ENCODE peak calls at places on chromosomes 11 and 22, in seven cellular contexts. One of them, this sample, is unnamed.

GRCh38 chr22:42294034-42294985 is 23.9 kb upstream of the TCF20 start:
- DNase-seq in CD8-positive, alpha-beta T cell: peak; percentile 66
- DNase-seq in stomach: peak; percentile 38
- DNase-seq in tibial artery: peak; percentile 32
- DNase-seq in pancreas: peak; percentile 60
- DNase-seq in lung microvascular endothelial cell: peak; percentile 69
- DNase-seq in neural progenitor cell: peak; percentile 93
- DNase-seq in this sample: peak; percentile 35

GRCh38 chr11:125375146-125375545 is 120.9 kb downstream of the FEZ1 start:
- DNase-seq in tibial artery: no peak
- DNase-seq in neural progenitor cell: no peak
- DNase-seq in lung microvascular endothelial cell: no peak
- DNase-seq in CD8-positive, alpha-beta T cell: no peak
- DNase-seq in stomach: no peak
- DNase-seq in pancreas: no peak
- DNase-seq in this sample: no peak

GRCh38 chr11:61361237-61361636 is 445 bp downstream of the CYB561A3 start:
- DNase-seq in pancreas: no peak
- DNase-seq in lung microvascular endothelial cell: no peak
- DNase-seq in tibial artery: no peak
- DNase-seq in stomach: no peak
- DNase-seq in neural progenitor cell: no peak
- DNase-seq in CD8-positive, alpha-beta T cell: no peak
- DNase-seq in this sample: no peak

GRCh38 chr22:19686946-19687345 is 27.4 kb upstream of the SEPTIN5 start:
- DNase-seq in stomach: no peak
- DNase-seq in neural progenitor cell: no peak
- DNase-seq in tibial artery: no peak
- DNase-seq in pancreas: no peak
- DNase-seq in CD8-positive, alpha-beta T cell: no peak
- DNase-seq in lung microvascular endothelial cell: no peak
- DNase-seq in this sample: no peak

GRCh38 chr11:114077482-114078305 is 18.2 kb downstream of the ZBTB16 start:
- DNase-seq in CD8-positive, alpha-beta T cell: no peak
- DNase-seq in tibial artery: no peak
- DNase-seq in neural progenitor cell: no peak
- DNase-seq in pancreas: no peak
- DNase-seq in stomach: no peak
- DNase-seq in lung microvascular endothelial cell: no peak
- DNase-seq in this sample: peak; percentile 29

GRCh38 chr22:44645531-44645930 is 56.5 kb upstream of the PRR5 start:
- DNase-seq in neural progenitor cell: no peak
- DNase-seq in lung microvascular endothelial cell: no peak
- DNase-seq in tibial artery: no peak
- DNase-seq in CD8-positive, alpha-beta T cell: no peak
- DNase-seq in pancreas: no peak
- DNase-seq in stomach: no peak
- DNase-seq in this sample: no peak

GRCh38 chr11:74543991-74544390 is 48.4 kb upstream of the POLD3 start:
- DNase-seq in neural progenitor cell: no peak
- DNase-seq in CD8-positive, alpha-beta T cell: no peak
- DNase-seq in pancreas: peak; percentile 84
- DNase-seq in lung microvascular endothelial cell: no peak
- DNase-seq in stomach: peak; percentile 69
- DNase-seq in tibial artery: no peak
- DNase-seq in this sample: no peak

GRCh38 chr11:11020747-11021149 is 162.9 kb upstream of the ZBED5 start:
- DNase-seq in lung microvascular endothelial cell: no peak
- DNase-seq in CD8-positive, alpha-beta T cell: no peak
- DNase-seq in pancreas: no peak
- DNase-seq in stomach: no peak
- DNase-seq in neural progenitor cell: no peak
- DNase-seq in tibial artery: no peak
- DNase-seq in this sample: no peak

GRCh38 chr22:32717337-32718240 is 83.9 kb upstream of the TIMP3 start:
- DNase-seq in neural progenitor cell: no peak
- DNase-seq in lung microvascular endothelial cell: no peak
- DNase-seq in tibial artery: no peak
- DNase-seq in CD8-positive, alpha-beta T cell: no peak
- DNase-seq in pancreas: no peak
- DNase-seq in stomach: no peak
- DNase-seq in this sample: no peak

GRCh38 chr11:65861165-65861505 is 902 bp downstream of the MUS81 start:
- DNase-seq in pancreas: no peak
- DNase-seq in CD8-positive, alpha-beta T cell: no peak
- DNase-seq in lung microvascular endothelial cell: no peak
- DNase-seq in stomach: no peak
- DNase-seq in neural progenitor cell: peak; percentile 43
- DNase-seq in tibial artery: peak; percentile 20
- DNase-seq in this sample: no peak

GRCh38 chr11:16793511-16793910 is 55.1 kb downstream of the C11orf58 start:
- DNase-seq in stomach: no peak
- DNase-seq in tibial artery: no peak
- DNase-seq in lung microvascular endothelial cell: no peak
- DNase-seq in CD8-positive, alpha-beta T cell: no peak
- DNase-seq in neural progenitor cell: no peak
- DNase-seq in pancreas: no peak
- DNase-seq in this sample: no peak

GRCh38 chr11:21385669-21386068 is 716.3 kb downstream of the NELL1 start:
- DNase-seq in tibial artery: no peak
- DNase-seq in stomach: no peak
- DNase-seq in pancreas: no peak
- DNase-seq in neural progenitor cell: no peak
- DNase-seq in lung microvascular endothelial cell: no peak
- DNase-seq in CD8-positive, alpha-beta T cell: no peak
- DNase-seq in this sample: no peak

GRCh38 chr11:128890543-128891409 is at the start of gene KCNJ5:
- DNase-seq in stomach: peak; percentile 56
- DNase-seq in tibial artery: no peak
- DNase-seq in CD8-positive, alpha-beta T cell: no peak
- DNase-seq in pancreas: peak; percentile 69
- DNase-seq in lung microvascular endothelial cell: no peak
- DNase-seq in neural progenitor cell: peak; percentile 72
- DNase-seq in this sample: no peak

GRCh38 chr11:75328426-75329277 is 22.8 kb downstream of the ARRB1 start:
- DNase-seq in CD8-positive, alpha-beta T cell: peak; percentile 76
- DNase-seq in neural progenitor cell: peak; percentile 76
- DNase-seq in pancreas: peak; percentile 73
- DNase-seq in lung microvascular endothelial cell: peak; percentile 81
- DNase-seq in stomach: peak; percentile 79
- DNase-seq in tibial artery: peak; percentile 82
- DNase-seq in this sample: peak; percentile 35

GRCh38 chr11:65492637-65493366 is 6.0 kb upstream of the MALAT1 start:
- DNase-seq in neural progenitor cell: no peak
- DNase-seq in CD8-positive, alpha-beta T cell: no peak
- DNase-seq in stomach: peak; percentile 85
- DNase-seq in lung microvascular endothelial cell: no peak
- DNase-seq in pancreas: peak; percentile 70
- DNase-seq in tibial artery: peak; percentile 97
- DNase-seq in this sample: no peak

GRCh38 chr11:69352715-69353325 is 58.9 kb downstream of the MYEOV start:
- DNase-seq in stomach: peak; percentile 23
- DNase-seq in neural progenitor cell: no peak
- DNase-seq in pancreas: no peak
- DNase-seq in CD8-positive, alpha-beta T cell: peak; percentile 40
- DNase-seq in tibial artery: no peak
- DNase-seq in lung microvascular endothelial cell: peak; percentile 56
- DNase-seq in this sample: no peak

GRCh38 chr11:116348226-116348625 is 424.6 kb downstream of the BUD13 start:
- DNase-seq in stomach: no peak
- DNase-seq in neural progenitor cell: no peak
- DNase-seq in tibial artery: peak; percentile 33
- DNase-seq in CD8-positive, alpha-beta T cell: no peak
- DNase-seq in pancreas: no peak
- DNase-seq in lung microvascular endothelial cell: no peak
- DNase-seq in this sample: no peak

GRCh38 chr11:89381094-89381493 is 110.1 kb downstream of the NOX4 start:
- DNase-seq in tibial artery: peak; percentile 53
- DNase-seq in lung microvascular endothelial cell: peak; percentile 97
- DNase-seq in neural progenitor cell: no peak
- DNase-seq in pancreas: no peak
- DNase-seq in CD8-positive, alpha-beta T cell: no peak
- DNase-seq in stomach: no peak
- DNase-seq in this sample: no peak

GRCh38 chr11:122044086-122044485 is 71.9 kb downstream of the BLID start:
- DNase-seq in lung microvascular endothelial cell: no peak
- DNase-seq in stomach: no peak
- DNase-seq in tibial artery: no peak
- DNase-seq in pancreas: no peak
- DNase-seq in neural progenitor cell: no peak
- DNase-seq in CD8-positive, alpha-beta T cell: no peak
- DNase-seq in this sample: no peak

GRCh38 chr11:19679952-19680823 is 32.4 kb upstream of the NAV2 start:
- DNase-seq in stomach: peak; percentile 68
- DNase-seq in neural progenitor cell: peak; percentile 44
- DNase-seq in pancreas: peak; percentile 54
- DNase-seq in CD8-positive, alpha-beta T cell: no peak
- DNase-seq in lung microvascular endothelial cell: peak; percentile 95
- DNase-seq in tibial artery: peak; percentile 96
- DNase-seq in this sample: no peak

GRCh38 chr11:134578807-134579708 is 167.0 kb upstream of the B3GAT1 start:
- DNase-seq in lung microvascular endothelial cell: no peak
- DNase-seq in stomach: no peak
- DNase-seq in tibial artery: no peak
- DNase-seq in neural progenitor cell: no peak
- DNase-seq in pancreas: no peak
- DNase-seq in CD8-positive, alpha-beta T cell: no peak
- DNase-seq in this sample: no peak

GRCh38 chr11:46413755-46414465 is 22.3 kb upstream of the CHRM4 start:
- DNase-seq in lung microvascular endothelial cell: no peak
- DNase-seq in stomach: no peak
- DNase-seq in CD8-positive, alpha-beta T cell: no peak
- DNase-seq in tibial artery: no peak
- DNase-seq in neural progenitor cell: no peak
- DNase-seq in pancreas: no peak
- DNase-seq in this sample: no peak

GRCh38 chr11:32148824-32149223 is 58.0 kb downstream of the RCN1 start:
- DNase-seq in stomach: no peak
- DNase-seq in lung microvascular endothelial cell: no peak
- DNase-seq in pancreas: no peak
- DNase-seq in neural progenitor cell: no peak
- DNase-seq in tibial artery: no peak
- DNase-seq in CD8-positive, alpha-beta T cell: no peak
- DNase-seq in this sample: no peak

GRCh38 chr11:16986434-16987204 is 27.6 kb downstream of the PLEKHA7 start:
- DNase-seq in lung microvascular endothelial cell: no peak
- DNase-seq in neural progenitor cell: no peak
- DNase-seq in stomach: peak; percentile 95
- DNase-seq in tibial artery: no peak
- DNase-seq in pancreas: peak; percentile 93
- DNase-seq in CD8-positive, alpha-beta T cell: peak; percentile 57
- DNase-seq in this sample: peak; percentile 18

GRCh38 chr11:10490398-10491232 is 35.6 kb downstream of the AMPD3 start:
- DNase-seq in neural progenitor cell: peak; percentile 69
- DNase-seq in lung microvascular endothelial cell: peak; percentile 83
- DNase-seq in tibial artery: peak; percentile 95
- DNase-seq in CD8-positive, alpha-beta T cell: no peak
- DNase-seq in pancreas: peak; percentile 47
- DNase-seq in stomach: peak; percentile 68
- DNase-seq in this sample: no peak

GRCh38 chr11:28228196-28228595 is 120.0 kb downstream of the METTL15 start:
- DNase-seq in pancreas: no peak
- DNase-seq in lung microvascular endothelial cell: peak; percentile 3
- DNase-seq in tibial artery: no peak
- DNase-seq in CD8-positive, alpha-beta T cell: no peak
- DNase-seq in neural progenitor cell: no peak
- DNase-seq in stomach: no peak
- DNase-seq in this sample: no peak